ENCODE peak calls at places on chromosomes 11 and 22, in eight cellular contexts. One of them, this sample, is unnamed.

GRCh38 chr11:70109006-70109405 is 30.9 kb downstream of the ANO1 start:
- DNase-seq in NCI-H1417 treated with DMSO at 0.1 percent for 48 hours: no peak
- DNase-seq in COR-L47: no peak
- DNase-seq in CD8-positive, alpha-beta memory T cell: no peak
- DNase-seq in A549: no peak
- DNase-seq in GM12891: no peak
- DNase-seq in body of pancreas: no peak
- DNase-seq in activated T-cell treated with anti-CD3 and anti-CD28 coated beads, Interleukin-2, amount 50 U/mL, for 24 hours: no peak
- DNase-seq in this sample: no peak

GRCh38 chr11:20561915-20562314 is 37.5 kb upstream of the SLC6A5 start:
- DNase-seq in NCI-H1417 treated with DMSO at 0.1 percent for 48 hours: no peak
- DNase-seq in COR-L47: no peak
- DNase-seq in CD8-positive, alpha-beta memory T cell: no peak
- DNase-seq in A549: no peak
- DNase-seq in GM12891: no peak
- DNase-seq in body of pancreas: no peak
- DNase-seq in activated T-cell treated with anti-CD3 and anti-CD28 coated beads, Interleukin-2, amount 50 U/mL, for 24 hours: no peak
- DNase-seq in this sample: no peak

GRCh38 chr22:34620832-34621231 is 445.1 kb upstream of the ISX start:
- DNase-seq in NCI-H1417 treated with DMSO at 0.1 percent for 48 hours: no peak
- DNase-seq in COR-L47: no peak
- DNase-seq in CD8-positive, alpha-beta memory T cell: no peak
- DNase-seq in A549: no peak
- DNase-seq in GM12891: no peak
- DNase-seq in body of pancreas: no peak
- DNase-seq in activated T-cell treated with anti-CD3 and anti-CD28 coated beads, Interleukin-2, amount 50 U/mL, for 24 hours: no peak
- DNase-seq in this sample: no peak

GRCh38 chr11:83070044-83070877 is 1.4 kb downstream of the RAB30 start:
- DNase-seq in NCI-H1417 treated with DMSO at 0.1 percent for 48 hours: no peak
- DNase-seq in COR-L47: no peak
- DNase-seq in CD8-positive, alpha-beta memory T cell: no peak
- DNase-seq in A549: no peak
- DNase-seq in GM12891: no peak
- DNase-seq in body of pancreas: no peak
- DNase-seq in activated T-cell treated with anti-CD3 and anti-CD28 coated beads, Interleukin-2, amount 50 U/mL, for 24 hours: no peak
- DNase-seq in this sample: no peak

GRCh38 chr11:83355406-83355805 is 69.2 kb upstream of the CCDC90B start:
- DNase-seq in NCI-H1417 treated with DMSO at 0.1 percent for 48 hours: no peak
- DNase-seq in COR-L47: no peak
- DNase-seq in CD8-positive, alpha-beta memory T cell: no peak
- DNase-seq in A549: no peak
- DNase-seq in GM12891: no peak
- DNase-seq in body of pancreas: no peak
- DNase-seq in activated T-cell treated with anti-CD3 and anti-CD28 coated beads, Interleukin-2, amount 50 U/mL, for 24 hours: no peak
- DNase-seq in this sample: no peak

GRCh38 chr11:127063191-127063590 is 62.6 kb upstream of the KIRREL3 start:
- DNase-seq in NCI-H1417 treated with DMSO at 0.1 percent for 48 hours: no peak
- DNase-seq in COR-L47: no peak
- DNase-seq in CD8-positive, alpha-beta memory T cell: no peak
- DNase-seq in A549: no peak
- DNase-seq in GM12891: no peak
- DNase-seq in body of pancreas: no peak
- DNase-seq in activated T-cell treated with anti-CD3 and anti-CD28 coated beads, Interleukin-2, amount 50 U/mL, for 24 hours: no peak
- DNase-seq in this sample: no peak

GRCh38 chr11:102134597-102134996 is 24.4 kb downstream of the YAP1 start:
- DNase-seq in NCI-H1417 treated with DMSO at 0.1 percent for 48 hours: no peak
- DNase-seq in COR-L47: no peak
- DNase-seq in CD8-positive, alpha-beta memory T cell: no peak
- DNase-seq in A549: no peak
- DNase-seq in GM12891: no peak
- DNase-seq in body of pancreas: no peak
- DNase-seq in activated T-cell treated with anti-CD3 and anti-CD28 coated beads, Interleukin-2, amount 50 U/mL, for 24 hours: no peak
- DNase-seq in this sample: no peak

GRCh38 chr22:46941958-46942815 is 179.7 kb downstream of the TBC1D22A start:
- DNase-seq in NCI-H1417 treated with DMSO at 0.1 percent for 48 hours: no peak
- DNase-seq in COR-L47: no peak
- DNase-seq in CD8-positive, alpha-beta memory T cell: no peak
- DNase-seq in A549: no peak
- DNase-seq in GM12891: no peak
- DNase-seq in body of pancreas: no peak
- DNase-seq in activated T-cell treated with anti-CD3 and anti-CD28 coated beads, Interleukin-2, amount 50 U/mL, for 24 hours: no peak
- DNase-seq in this sample: no peak